ENCODE peak calls at places on chromosomes 13 and 19, in four cellular contexts. C is stomach; S is GM23248; K is activated effector memory CD4-positive, alpha-beta T cell treated with Interleukin-2 at 50 U/mL for 16 hours. A is an unnamed sample.
A peak's percentile ranks its signal among the peaks of the same experiment; 100 is the strongest.

GRCh38 chr13:102905905-102906304 is 60.1 kb downstream of the ERCC5 start:
- DNase-seq in C (no peak), S (no peak), K (no peak), A (no peak)

GRCh38 chr13:37306778-37307544 is 201.5 kb upstream of the CSNK1A1L start:
- DNase-seq in C (no peak), S (peak; percentile 93), K (no peak), A (peak; percentile 69)

GRCh38 chr13:114130708-114131580 is 1.5 kb downstream of the RASA3 start:
- DNase-seq in C (no peak), S (peak; percentile 95), K (peak; percentile 68), A (peak; percentile 68)

GRCh38 chr13:98480915-98481510 is 95.9 kb downstream of the STK24 start:
- DNase-seq in C (no peak), S (no peak), K (no peak), A (no peak)

GRCh38 chr19:14425696-14426138 is 6.6 kb upstream of the DDX39A start:
- DNase-seq in C (no peak), S (peak; percentile 75), K (no peak), A (no peak)

GRCh38 chr13:98787986-98788385 is 35.5 kb upstream of the SLC15A1 start:
- DNase-seq in C (no peak), S (no peak), K (no peak), A (no peak)

GRCh38 chr13:77751513-77752456 is 54.3 kb downstream of the SLAIN1 start:
- DNase-seq in C (no peak), S (peak; percentile 63), K (no peak), A (peak; percentile 67)

GRCh38 chr13:75279834-75280369 is 202.1 kb downstream of the TBC1D4 start:
- DNase-seq in C (no peak), S (no peak), K (no peak), A (no peak)

GRCh38 chr13:90591260-90591926 is 756.1 kb upstream of the MIR17HG start:
- DNase-seq in C (no peak), S (no peak), K (no peak), A (no peak)

A was measured in SJCRH30.